ENCODE peak calls at places on chromosomes 1 and 21, in five cellular contexts. One of them, this sample, is unnamed.

GRCh38 chr21:31500071-31500470 is 156.0 kb upstream of the TIAM1 start:
- DNase-seq in mesenchymal stem cell: no peak
- DNase-seq in IMR-90: no peak
- DNase-seq in H1: no peak
- DNase-seq in trophoblast cell: no peak
- DNase-seq in this sample: no peak

GRCh38 chr1:227895828-227896685 is 51.7 kb downstream of the WNT9A start:
- DNase-seq in mesenchymal stem cell: no peak
- DNase-seq in IMR-90: peak; percentile 5
- DNase-seq in H1: peak; percentile 55
- DNase-seq in trophoblast cell: peak; percentile 93
- DNase-seq in this sample: no peak

GRCh38 chr1:189962171-189962570 is 515.5 kb downstream of the BRINP3 start:
- DNase-seq in mesenchymal stem cell: peak; percentile 17
- DNase-seq in IMR-90: peak; percentile 90
- DNase-seq in H1: no peak
- DNase-seq in trophoblast cell: no peak
- DNase-seq in this sample: no peak

GRCh38 chr1:179867493-179868330 is 9.9 kb downstream of the TOR1AIP2 start:
- DNase-seq in mesenchymal stem cell: peak; percentile 74
- DNase-seq in IMR-90: peak; percentile 50
- DNase-seq in H1: peak; percentile 68
- DNase-seq in trophoblast cell: peak; percentile 85
- DNase-seq in this sample: peak; percentile 47

GRCh38 chr1:211643324-211644212 is 31.9 kb downstream of the NEK2 start:
- DNase-seq in mesenchymal stem cell: no peak
- DNase-seq in IMR-90: no peak
- DNase-seq in H1: peak; percentile 45
- DNase-seq in trophoblast cell: no peak
- DNase-seq in this sample: no peak

GRCh38 chr1:215957692-215958091 is 390.6 kb downstream of the KCTD3 start:
- DNase-seq in mesenchymal stem cell: peak; percentile 56
- DNase-seq in IMR-90: peak; percentile 66
- DNase-seq in H1: no peak
- DNase-seq in trophoblast cell: no peak
- DNase-seq in this sample: peak; percentile 8

GRCh38 chr21:42571391-42572150 is 57.9 kb downstream of the SLC37A1 start:
- DNase-seq in mesenchymal stem cell: no peak
- DNase-seq in IMR-90: no peak
- DNase-seq in H1: no peak
- DNase-seq in trophoblast cell: no peak
- DNase-seq in this sample: no peak

GRCh38 chr1:207050428-207050767 is 610 bp downstream of the YOD1 start:
- DNase-seq in mesenchymal stem cell: no peak
- DNase-seq in IMR-90: no peak
- DNase-seq in H1: no peak
- DNase-seq in trophoblast cell: no peak
- DNase-seq in this sample: no peak

GRCh38 chr1:6385673-6386191 is 7.8 kb downstream of the ACOT7 start:
- DNase-seq in mesenchymal stem cell: peak; percentile 77
- DNase-seq in IMR-90: peak; percentile 76
- DNase-seq in H1: peak; percentile 88
- DNase-seq in trophoblast cell: peak; percentile 98
- DNase-seq in this sample: no peak

GRCh38 chr1:17554966-17555365 is 15.5 kb downstream of the ARHGEF10L start:
- DNase-seq in mesenchymal stem cell: no peak
- DNase-seq in IMR-90: no peak
- DNase-seq in H1: no peak
- DNase-seq in trophoblast cell: no peak
- DNase-seq in this sample: no peak

GRCh38 chr1:110134050-110134595 is 16.2 kb upstream of the SLC6A17 start:
- DNase-seq in mesenchymal stem cell: no peak
- DNase-seq in IMR-90: peak; percentile 8
- DNase-seq in H1: no peak
- DNase-seq in trophoblast cell: no peak
- DNase-seq in this sample: no peak

GRCh38 chr1:15856888-15857287 is 9.4 kb downstream of the SPEN start:
- DNase-seq in mesenchymal stem cell: no peak
- DNase-seq in IMR-90: no peak
- DNase-seq in H1: peak; percentile 11
- DNase-seq in trophoblast cell: no peak
- DNase-seq in this sample: no peak

GRCh38 chr1:55071477-55071876 is 32.1 kb downstream of the PCSK9 start:
- DNase-seq in mesenchymal stem cell: peak; percentile 65
- DNase-seq in IMR-90: peak; percentile 70
- DNase-seq in H1: no peak
- DNase-seq in trophoblast cell: peak; percentile 24
- DNase-seq in this sample: peak; percentile 43

GRCh38 chr1:232952514-232953175 is 2.2 kb downstream of the NTPCR start:
- DNase-seq in mesenchymal stem cell: peak; percentile 66
- DNase-seq in IMR-90: peak; percentile 56
- DNase-seq in H1: peak; percentile 61
- DNase-seq in trophoblast cell: peak; percentile 73
- DNase-seq in this sample: peak; percentile 39

GRCh38 chr1:236751385-236751784 is 43.7 kb upstream of the MTR start:
- DNase-seq in mesenchymal stem cell: no peak
- DNase-seq in IMR-90: no peak
- DNase-seq in H1: no peak
- DNase-seq in trophoblast cell: no peak
- DNase-seq in this sample: no peak

GRCh38 chr1:2530501-2531361 is 668 bp upstream of the HES5 start:
- DNase-seq in mesenchymal stem cell: no peak
- DNase-seq in IMR-90: no peak
- DNase-seq in H1: no peak
- DNase-seq in trophoblast cell: no peak
- DNase-seq in this sample: no peak

GRCh38 chr1:20430355-20431290 is 55.4 kb downstream of the CAMK2N1 start:
- DNase-seq in mesenchymal stem cell: peak; percentile 33
- DNase-seq in IMR-90: peak; percentile 18
- DNase-seq in H1: peak; percentile 94
- DNase-seq in trophoblast cell: peak; percentile 27
- DNase-seq in this sample: peak; percentile 77

GRCh38 chr1:64933296-64934070 is 32.9 kb downstream of the JAK1 start:
- DNase-seq in mesenchymal stem cell: peak; percentile 89
- DNase-seq in IMR-90: peak; percentile 96
- DNase-seq in H1: no peak
- DNase-seq in trophoblast cell: peak; percentile 98
- DNase-seq in this sample: no peak

GRCh38 chr1:151134991-151135390 is 11.4 kb downstream of the SEMA6C start:
- DNase-seq in mesenchymal stem cell: no peak
- DNase-seq in IMR-90: no peak
- DNase-seq in H1: no peak
- DNase-seq in trophoblast cell: no peak
- DNase-seq in this sample: no peak

GRCh38 chr1:28144203-28145135 is 32.0 kb downstream of the PTAFR start:
- DNase-seq in mesenchymal stem cell: peak; percentile 72
- DNase-seq in IMR-90: peak; percentile 80
- DNase-seq in H1: no peak
- DNase-seq in trophoblast cell: peak; percentile 98
- DNase-seq in this sample: no peak

GRCh38 chr1:228039986-228040385 is 33.2 kb downstream of the WNT3A start:
- DNase-seq in mesenchymal stem cell: no peak
- DNase-seq in IMR-90: no peak
- DNase-seq in H1: peak; percentile 19
- DNase-seq in trophoblast cell: no peak
- DNase-seq in this sample: no peak

GRCh38 chr1:156154317-156154749 is 948 bp downstream of the SEMA4A start:
- DNase-seq in mesenchymal stem cell: peak; percentile 50
- DNase-seq in IMR-90: no peak
- DNase-seq in H1: no peak
- DNase-seq in trophoblast cell: no peak
- DNase-seq in this sample: no peak

GRCh38 chr1:154784924-154785531 is 85.1 kb downstream of the KCNN3 start:
- DNase-seq in mesenchymal stem cell: no peak
- DNase-seq in IMR-90: no peak
- DNase-seq in H1: no peak
- DNase-seq in trophoblast cell: no peak
- DNase-seq in this sample: no peak

GRCh38 chr1:54461731-54462596 is 55.8 kb upstream of the SSBP3 start:
- DNase-seq in mesenchymal stem cell: no peak
- DNase-seq in IMR-90: no peak
- DNase-seq in H1: no peak
- DNase-seq in trophoblast cell: no peak
- DNase-seq in this sample: no peak

GRCh38 chr1:99264201-99265021 is at the start of gene PLPPR4:
- DNase-seq in mesenchymal stem cell: peak; percentile 56
- DNase-seq in IMR-90: peak; percentile 43
- DNase-seq in H1: peak; percentile 85
- DNase-seq in trophoblast cell: peak; percentile 26
- DNase-seq in this sample: peak; percentile 53

GRCh38 chr1:24161270-24161669 is 18.3 kb upstream of the IL22RA1 start:
- DNase-seq in mesenchymal stem cell: no peak
- DNase-seq in IMR-90: no peak
- DNase-seq in H1: no peak
- DNase-seq in trophoblast cell: no peak
- DNase-seq in this sample: no peak

GRCh38 chr1:185155600-185156320 is 993 bp downstream of the TRMT1L start:
- DNase-seq in mesenchymal stem cell: peak; percentile 59
- DNase-seq in IMR-90: peak; percentile 52
- DNase-seq in H1: no peak
- DNase-seq in trophoblast cell: peak; percentile 70
- DNase-seq in this sample: peak; percentile 3

GRCh38 chr1:222454782-222455181 is 93.1 kb downstream of the HHIPL2 start:
- DNase-seq in mesenchymal stem cell: no peak
- DNase-seq in IMR-90: peak; percentile 72
- DNase-seq in H1: no peak
- DNase-seq in trophoblast cell: peak; percentile 1
- DNase-seq in this sample: no peak

GRCh38 chr1:228814091-228814610 is 78.9 kb downstream of the RHOU start:
- DNase-seq in mesenchymal stem cell: no peak
- DNase-seq in IMR-90: no peak
- DNase-seq in H1: peak; percentile 34
- DNase-seq in trophoblast cell: no peak
- DNase-seq in this sample: no peak

GRCh38 chr1:224733021-224733911 is 117.1 kb downstream of the CNIH3 start:
- DNase-seq in mesenchymal stem cell: peak; percentile 78
- DNase-seq in IMR-90: peak; percentile 25
- DNase-seq in H1: no peak
- DNase-seq in trophoblast cell: peak; percentile 20
- DNase-seq in this sample: no peak

GRCh38 chr21:26469789-26470188 is 103.3 kb downstream of the CYYR1 start:
- DNase-seq in mesenchymal stem cell: peak; percentile 61
- DNase-seq in IMR-90: peak; percentile 50
- DNase-seq in H1: no peak
- DNase-seq in trophoblast cell: peak; percentile 19
- DNase-seq in this sample: no peak

GRCh38 chr1:35807614-35808375 is at the start of gene AGO4:
- DNase-seq in mesenchymal stem cell: peak; percentile 60
- DNase-seq in IMR-90: peak; percentile 33
- DNase-seq in H1: peak; percentile 79
- DNase-seq in trophoblast cell: peak; percentile 40
- DNase-seq in this sample: peak; percentile 67

GRCh38 chr1:21338568-21339401 is 48.5 kb upstream of the ECE1 start:
- DNase-seq in mesenchymal stem cell: peak; percentile 91
- DNase-seq in IMR-90: peak; percentile 93
- DNase-seq in H1: no peak
- DNase-seq in trophoblast cell: no peak
- DNase-seq in this sample: no peak

GRCh38 chr1:210816136-210816535 is 317.8 kb downstream of the KCNH1 start:
- DNase-seq in mesenchymal stem cell: no peak
- DNase-seq in IMR-90: no peak
- DNase-seq in H1: no peak
- DNase-seq in trophoblast cell: no peak
- DNase-seq in this sample: peak; percentile 4

GRCh38 chr1:218460367-218460766 is 115.2 kb downstream of the TGFB2 start:
- DNase-seq in mesenchymal stem cell: peak; percentile 75
- DNase-seq in IMR-90: peak; percentile 61
- DNase-seq in H1: peak; percentile 47
- DNase-seq in trophoblast cell: no peak
- DNase-seq in this sample: peak; percentile 23
- H3K4me1 ChIP-seq in mesenchymal stem cell: peaks cover 18% of the 10 kb centered on the region
- H3K4me1 ChIP-seq in IMR-90: peaks cover 20% of the 10 kb centered on the region
- H3K4me1 ChIP-seq in H1: peaks cover 11% of the 10 kb centered on the region
- H3K4me1 ChIP-seq in trophoblast cell: peaks cover 2% of the 10 kb centered on the region
- H3K4me1 ChIP-seq in this sample: peaks cover 39% of the 10 kb centered on the region

DNA sequence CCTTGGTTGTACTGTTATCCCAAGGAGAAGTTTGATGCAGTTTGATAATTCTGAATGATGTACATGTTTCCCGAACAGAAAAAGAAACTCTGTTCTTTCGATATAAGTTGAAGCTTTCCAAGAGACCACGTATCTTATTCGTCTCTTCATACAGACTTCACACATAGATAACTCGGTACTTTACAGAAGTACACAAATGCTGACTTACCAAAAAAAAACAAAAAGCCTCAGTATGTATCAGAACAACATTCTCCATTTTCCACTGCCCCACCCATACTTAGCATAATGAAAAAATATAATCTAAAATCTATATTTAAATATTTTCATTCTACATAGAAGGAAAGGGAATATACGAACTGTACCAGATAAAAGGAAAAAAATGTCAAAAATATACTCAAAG is 2.2 kb downstream of the FOXJ3 start:
- DNase-seq in mesenchymal stem cell: no peak
- DNase-seq in IMR-90: no peak
- DNase-seq in H1: no peak
- DNase-seq in trophoblast cell: no peak
- DNase-seq in this sample: no peak
- H3K4me3 ChIP-seq in mesenchymal stem cell: no peak overlapping the region
- H3K4me3 ChIP-seq in IMR-90: no peak overlapping the region
- H3K4me3 ChIP-seq in H1: peak overlapping the region; percentile 85
- H3K4me3 ChIP-seq in trophoblast cell: no peak overlapping the region
- H3K4me3 ChIP-seq in this sample: no peak overlapping the region

GRCh38 chr1:197902131-197902453 is 338 bp upstream of the C1orf53 start:
- DNase-seq in mesenchymal stem cell: no peak
- DNase-seq in IMR-90: no peak
- DNase-seq in H1: no peak
- DNase-seq in trophoblast cell: no peak
- DNase-seq in this sample: no peak
- H3K14ac ChIP-seq in mesenchymal stem cell: no peak overlapping the region
- H3K14ac ChIP-seq in IMR-90: peak overlapping the region; percentile 75
- H3K14ac ChIP-seq in H1: no peak overlapping the region
- H3K14ac ChIP-seq in trophoblast cell: peak overlapping the region; percentile 83
- H3K14ac ChIP-seq in this sample: peak overlapping the region; percentile 100

GRCh38 chr1:169217621-169218020 is 111.1 kb downstream of the ATP1B1 start:
- DNase-seq in mesenchymal stem cell: no peak
- DNase-seq in IMR-90: no peak
- DNase-seq in H1: no peak
- DNase-seq in trophoblast cell: no peak
- DNase-seq in this sample: no peak

GRCh38 chr1:169207825-169208520 is 101.5 kb downstream of the ATP1B1 start:
- DNase-seq in mesenchymal stem cell: peak; percentile 15
- DNase-seq in IMR-90: no peak
- DNase-seq in H1: no peak
- DNase-seq in trophoblast cell: no peak
- DNase-seq in this sample: no peak

GRCh38 chr1:169214598-169214997 is 108.1 kb downstream of the ATP1B1 start:
- DNase-seq in mesenchymal stem cell: no peak
- DNase-seq in IMR-90: no peak
- DNase-seq in H1: no peak
- DNase-seq in trophoblast cell: no peak
- DNase-seq in this sample: no peak

DNA sequence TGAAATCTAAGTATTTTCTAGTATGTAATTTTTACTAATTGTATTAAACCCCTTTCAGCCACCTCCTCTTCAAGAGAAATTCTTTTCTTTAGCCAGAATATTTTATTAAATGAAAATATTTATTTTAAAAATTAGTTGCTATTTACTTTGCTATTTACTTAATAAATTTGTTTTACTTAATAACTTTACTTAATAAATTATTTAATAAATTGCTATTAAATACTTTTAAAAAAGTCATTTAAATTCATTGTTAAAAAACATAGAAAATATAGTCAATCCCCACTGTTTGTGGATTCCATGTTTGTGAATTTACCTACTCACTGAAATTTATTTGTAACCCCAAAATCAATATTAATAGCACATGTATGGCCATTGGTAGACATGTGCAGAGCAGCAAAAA is 105.6 kb downstream of the ATP1B1 start:
- DNase-seq in mesenchymal stem cell: no peak
- DNase-seq in IMR-90: no peak
- DNase-seq in H1: no peak
- DNase-seq in trophoblast cell: no peak
- DNase-seq in this sample: no peak
- H3K4me1 ChIP-seq in mesenchymal stem cell: no peaks in the 10 kb centered on the region
- H3K4me1 ChIP-seq in IMR-90: no peaks in the 10 kb centered on the region
- H3K4me1 ChIP-seq in H1: no peaks in the 10 kb centered on the region
- H3K4me1 ChIP-seq in trophoblast cell: no peaks in the 10 kb centered on the region
- H3K4me1 ChIP-seq in this sample: no peaks in the 10 kb centered on the region

This sample was measured in neuronal stem cell.